ENCODE peak calls at places on chromosomes 2 and 18, in four cellular contexts. N, X, W and M are unnamed samples.

GRCh38 chr2:113111121-113111520 is 16.3 kb upstream of the IL1RN start:
- DNase-seq in X (no peak), W (no peak), N (no peak), M (no peak)

GRCh38 chr2:204635478-204635877 is 90.2 kb downstream of the PARD3B start:
- DNase-seq in X (no peak), N (no peak), W (no peak), M (no peak)

GRCh38 chr2:25617948-25618646 is 55.3 kb downstream of the DTNB start:
- DNase-seq in N (no peak), X (no peak), W (no peak), M (no peak)

GRCh38 chr2:112583497-112584133 is 794 bp upstream of the CHCHD5 start:
- DNase-seq in X (no peak), N (peak), W (no peak), M (no peak)

GRCh38 chr18:58605027-58606020 is 23.6 kb downstream of the ALPK2 start:
- DNase-seq in N (no peak), X (no peak), W (no peak), M (no peak)

GRCh38 chr2:128513416-128514283 is 195.0 kb upstream of the HS6ST1 start:
- DNase-seq in W (no peak), N (no peak), X (no peak), M (no peak)

GRCh38 chr2:64021578-64021977 is 2.4 kb upstream of the VPS54 start:
- DNase-seq in W (no peak), N (no peak), X (no peak), M (no peak)

GRCh38 chr2:64769392-64770044 is 115.8 kb upstream of the SERTAD2 start:
- DNase-seq in N (no peak), X (no peak), W (no peak), M (no peak)

GRCh38 chr2:124501575-124502152 is 476.6 kb downstream of the CNTNAP5 start:
- DNase-seq in N (no peak), X (no peak), W (no peak), M (no peak)
- TF ChIP-seq EP300 in N (no peak), X (no peak), W (no peak), M (no peak)

DNA sequence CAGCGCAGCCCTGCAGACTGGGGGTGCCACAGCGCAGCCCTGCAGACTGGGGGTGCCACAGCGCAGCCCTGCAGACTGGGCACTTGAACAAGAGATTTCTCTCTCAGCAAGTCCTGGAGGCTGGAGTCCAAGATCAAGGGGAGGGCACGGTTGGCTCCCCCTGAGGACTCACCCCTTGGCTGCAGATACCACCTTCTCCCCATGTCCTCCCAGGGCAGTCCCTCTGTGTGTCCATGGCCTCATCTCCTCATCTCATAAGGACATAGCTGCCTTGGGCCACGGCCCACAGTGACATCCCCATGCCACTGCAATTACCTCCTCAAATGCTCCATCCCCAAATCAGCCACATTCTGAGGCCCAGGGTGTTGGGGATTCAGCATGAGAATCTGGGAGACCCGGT is 98.2 kb downstream of the TPO start:
- DNase-seq in W (no peak), X (peak), N (no peak), M (no peak)
- TF ChIP-seq POLR2AphosphoS5 in W (no peak), X (no peak), N (no peak), M (no peak)

GRCh38 chr2:108363048-108363899 is 14.5 kb upstream of the SULT1C4 start:
- DNase-seq in X (no peak), N (no peak), W (no peak), M (no peak)

GRCh38 chr2:108365656-108366055 is 12.1 kb upstream of the SULT1C4 start:
- DNase-seq in N (no peak), W (no peak), X (no peak), M (no peak)

GRCh38 chr2:108364676-108365297 is 13.0 kb upstream of the SULT1C4 start:
- DNase-seq in X (no peak), W (no peak), N (no peak), M (no peak)

GRCh38 chr2:108363900-108364225 is 13.9 kb upstream of the SULT1C4 start:
- DNase-seq in W (no peak), X (no peak), N (no peak), M (no peak)

DNA sequence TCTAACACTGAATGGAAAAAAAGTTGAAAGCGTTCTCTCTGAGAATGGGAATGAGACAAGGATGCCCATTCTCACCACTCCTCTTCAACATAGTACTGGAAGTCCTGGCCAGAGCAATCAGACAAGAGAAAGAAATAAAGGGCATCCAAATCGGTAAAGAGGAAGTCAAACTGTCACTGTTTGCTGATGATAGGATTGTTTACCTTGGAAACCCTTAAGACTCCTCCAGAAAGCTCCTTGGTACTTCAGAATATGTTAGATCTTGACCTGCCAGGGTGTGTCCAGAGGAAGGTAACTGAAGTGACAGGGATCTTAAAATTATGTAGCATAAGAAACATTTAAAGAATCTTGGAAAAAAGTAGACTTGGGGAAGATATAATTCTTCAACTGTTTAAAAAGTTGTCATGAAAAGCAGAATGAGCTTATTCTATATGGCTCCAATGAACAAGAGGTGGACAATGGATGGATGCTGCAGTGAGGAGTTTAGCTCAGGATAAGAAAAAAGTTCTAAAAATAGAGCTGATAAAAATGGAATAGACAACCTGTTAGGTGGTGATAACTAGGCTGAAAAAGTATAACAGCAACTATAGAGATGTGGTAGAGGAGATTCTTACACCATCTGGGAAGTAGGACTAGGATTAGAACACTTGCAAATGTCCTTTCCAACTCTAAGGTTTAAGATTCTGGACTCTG is 16.8 kb upstream of the SULT1C4 start:
- DNase-seq in X (no peak), N (no peak), W (no peak), M (no peak)
- TF ChIP-seq EP300 in X (no peak), N (no peak), W (no peak), M (no peak)

GRCh38 chr2:191411472-191411871 is 166.3 kb downstream of the MYO1B start:
- DNase-seq in X (no peak), W (no peak), N (no peak), M (no peak)
- TF ChIP-seq POLR2AphosphoS5 in X (no peak), W (no peak), N (no peak), M (no peak)

DNA sequence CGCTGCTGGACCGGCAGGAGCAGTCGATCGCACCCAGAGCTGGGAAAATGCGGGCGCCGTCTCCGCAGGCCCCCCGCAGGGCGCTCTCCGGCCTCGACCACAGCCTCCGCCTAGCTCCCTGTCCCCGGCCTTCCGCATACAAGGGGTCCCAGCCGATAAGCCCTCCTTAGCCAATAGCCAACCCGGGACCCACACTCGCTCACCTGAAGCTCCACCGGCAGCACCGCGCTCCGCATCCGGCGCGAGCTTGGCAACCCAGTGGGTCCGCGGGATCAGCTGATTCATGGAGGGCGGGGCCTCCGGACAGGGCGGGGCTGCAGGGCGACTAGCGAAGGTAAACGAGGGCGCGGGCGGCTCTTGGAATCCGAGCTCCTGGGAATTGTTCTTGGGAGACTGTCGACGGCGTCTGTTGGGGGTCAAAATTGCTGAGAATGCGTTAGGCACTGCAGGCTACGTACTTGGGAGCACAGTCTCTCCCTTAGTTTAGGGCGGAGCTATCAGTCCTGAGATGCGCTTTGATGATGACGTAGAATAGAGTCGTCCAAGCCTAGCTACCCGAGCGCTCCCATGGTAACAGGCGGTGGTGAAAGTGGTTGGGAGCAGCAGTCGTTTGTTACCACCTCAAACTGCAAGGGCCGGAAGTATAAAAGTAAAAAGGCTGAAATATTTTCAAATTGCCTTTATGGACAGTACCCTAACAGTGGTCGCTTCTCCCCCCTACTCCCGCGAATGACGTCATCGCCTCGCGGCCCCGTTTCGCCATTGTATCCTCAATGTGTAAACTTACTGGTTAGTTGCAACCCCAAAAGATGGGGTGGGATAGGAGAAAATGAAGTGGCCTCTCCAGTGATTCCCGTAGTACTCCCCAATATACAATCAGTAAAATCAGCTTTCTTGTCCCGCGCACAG is at the start of gene ALS2:
- DNase-seq in N (peak), W (peak), X (peak), M (peak)
- TF ChIP-seq EP300 in N (no peak), W (no peak), X (no peak), M (no peak)

DNA sequence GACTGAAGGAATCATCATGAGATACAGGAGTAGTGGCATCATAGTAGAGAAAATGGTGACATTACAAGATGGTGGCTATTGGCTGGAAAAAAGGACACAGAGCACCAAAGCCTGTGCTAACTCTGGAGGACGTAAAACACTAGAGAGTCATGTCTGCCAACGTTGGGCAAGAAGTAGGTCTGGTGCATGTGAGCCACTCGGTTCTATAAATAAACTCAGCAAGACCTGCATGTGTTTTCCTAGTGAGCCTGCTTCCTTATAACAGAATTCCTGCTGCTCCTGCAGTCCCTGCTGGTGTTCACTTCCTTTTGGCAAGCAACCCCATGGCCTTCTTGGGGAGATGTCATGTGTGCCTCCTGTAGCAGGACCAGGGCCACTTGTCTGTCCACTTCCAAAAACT is 325.2 kb downstream of the OSR1 start:
- DNase-seq in N (no peak), W (no peak), X (no peak), M (peak)
- TF ChIP-seq POLR2AphosphoS5 in N (no peak), W (no peak), X (no peak), M (no peak)

GRCh38 chr2:221567231-221567760 is 4.8 kb downstream of the EPHA4 start:
- DNase-seq in W (no peak), N (no peak), X (no peak), M (no peak)
- TF ChIP-seq EP300 in W (no peak), N (no peak), X (no peak), M (no peak)

GRCh38 chr2:191666733-191667132 is 11.2 kb upstream of the NABP1 start:
- DNase-seq in X (no peak), W (no peak), N (no peak), M (no peak)
- TF ChIP-seq POLR2AphosphoS5 in X (no peak), W (no peak), N (no peak), M (no peak)